ENCODE peak calls at places on chromosomes 4 and X, in seven cellular contexts. W is esophagus squamous epithelium, I is stomach, U is cardiac muscle cell, A is AG10803, H is heart right ventricle, S is HFF-Myc. K is an unnamed sample.
A peak's percentile ranks its signal among the peaks of the same experiment; 100 is the strongest.

GRCh38 chr4:147201016-147201415 is 255.4 kb upstream of the TTC29 start:
- DNase-seq in H (no peak), S (no peak), W (no peak), I (no peak), A (no peak), U (no peak), K (no peak)

GRCh38 chr4:185343726-185344581 is 51.8 kb downstream of the LRP2BP start:
- DNase-seq in I (no peak), W (no peak), S (no peak), A (no peak), H (peak; percentile 11), U (no peak), K (peak; percentile 67)

GRCh38 chr4:2458546-2459491 is 10.1 kb upstream of the RNF4 start:
- DNase-seq in U (no peak), W (no peak), S (no peak), H (no peak), A (no peak), I (no peak), K (no peak)

GRCh38 chr4:3786196-3786869 is 20.1 kb downstream of the ADRA2C start:
- DNase-seq in S (no peak), U (no peak), A (no peak), W (no peak), I (peak; percentile 34), H (peak; percentile 13), K (no peak)

GRCh38 chrX:49147907-49148306 is 14.7 kb upstream of the MAGIX start:
- DNase-seq in W (no peak), S (no peak), H (no peak), U (no peak), I (no peak), A (no peak), K (no peak)

GRCh38 chr4:143626134-143626859 is 74.2 kb downstream of the FREM3 start:
- DNase-seq in U (no peak), H (peak; percentile 82), I (peak; percentile 27), W (no peak), S (no peak), A (peak; percentile 41), K (no peak)

GRCh38 chrX:70455366-70456202 is 10.9 kb downstream of the DLG3 start:
- DNase-seq in W (no peak), H (no peak), S (no peak), U (no peak), A (no peak), I (no peak), K (no peak)

GRCh38 chrX:68927178-68927577 is 98.4 kb downstream of the EFNB1 start:
- DNase-seq in S (no peak), A (no peak), I (no peak), H (no peak), U (no peak), W (no peak), K (no peak)

GRCh38 chrX:13734278-13735172 is at the start of the genes OFD1 and TRAPPC2:
- DNase-seq in W (peak; percentile 75), A (peak; percentile 94), S (peak; percentile 85), U (peak; percentile 98), I (peak; percentile 95), H (peak; percentile 90), K (peak; percentile 92)

GRCh38 chr4:181569553-181569952 is 673.6 kb upstream of the TENM3 start:
- DNase-seq in U (peak; percentile 49), A (peak; percentile 59), W (no peak), S (no peak), I (no peak), H (no peak), K (no peak)

GRCh38 chr4:25862411-25863346 is at the start of gene SEL1L3:
- DNase-seq in S (no peak), W (no peak), I (peak; percentile 79), U (peak; percentile 56), H (no peak), A (no peak), K (no peak)

GRCh38 chr4:158484173-158484885 is 37.4 kb upstream of the RXFP1 start:
- DNase-seq in A (no peak), I (no peak), H (no peak), S (no peak), U (no peak), W (no peak), K (no peak)

GRCh38 chrX:15946783-15947550 is 92.4 kb upstream of the AP1S2 start:
- DNase-seq in A (peak; percentile 87), S (peak; percentile 54), H (no peak), I (no peak), U (no peak), W (no peak), K (no peak)

GRCh38 chrX:32937043-32937442 is 274.3 kb downstream of the DMD start:
- DNase-seq in H (no peak), S (no peak), U (peak; percentile 3), W (no peak), I (no peak), A (no peak), K (no peak)

GRCh38 chr4:8794491-8794890 is 77.1 kb downstream of the HMX1 start:
- DNase-seq in U (no peak), I (no peak), W (no peak), H (no peak), A (no peak), S (no peak), K (no peak)

GRCh38 chrX:33062016-33062415 is 149.3 kb downstream of the DMD start:
- DNase-seq in U (no peak), S (no peak), H (no peak), I (no peak), W (no peak), A (no peak), K (no peak)

GRCh38 chr4:185738038-185738552 is 73.9 kb downstream of the SORBS2 start:
- DNase-seq in W (no peak), S (no peak), A (peak; percentile 96), I (no peak), H (no peak), U (no peak), K (no peak)

GRCh38 chrX:69093960-69094935 is 71.0 kb downstream of the PJA1 start:
- DNase-seq in A (peak; percentile 63), S (no peak), W (no peak), U (peak; percentile 78), I (peak; percentile 48), H (peak; percentile 45), K (peak; percentile 1)

GRCh38 chr4:13327991-13328390 is 156.1 kb downstream of the RAB28 start:
- DNase-seq in H (no peak), S (peak; percentile 21), U (no peak), A (peak; percentile 65), I (no peak), W (no peak), K (no peak)

GRCh38 chr4:13325744-13326143 is 158.4 kb downstream of the RAB28 start:
- DNase-seq in S (no peak), A (no peak), H (no peak), U (peak; percentile 44), W (no peak), I (no peak), K (no peak)

GRCh38 chr4:13323916-13324315 is 160.2 kb downstream of the RAB28 start:
- DNase-seq in H (no peak), A (peak; percentile 5), W (no peak), S (no peak), I (no peak), U (no peak), K (no peak)

GRCh38 chr4:13328591-13328990 is 155.5 kb downstream of the RAB28 start:
- DNase-seq in W (no peak), U (no peak), A (peak; percentile 57), H (no peak), I (no peak), S (no peak), K (no peak)

GRCh38 chr4:13322681-13323101 is 161.4 kb downstream of the RAB28 start:
- DNase-seq in H (no peak), U (no peak), W (no peak), I (no peak), A (peak; percentile 100), S (peak; percentile 70), K (no peak)
- H3K4me3 ChIP-seq in H (no peak overlapping the region), U (no peak overlapping the region), W (no peak overlapping the region), I (no peak overlapping the region), A (no peak overlapping the region), S (no peak overlapping the region), K (no peak overlapping the region)

GRCh38 chr4:74188912-74189311 is 31.0 kb downstream of the MTHFD2L start:
- DNase-seq in H (no peak), S (no peak), W (no peak), A (no peak), U (no peak), I (no peak), K (no peak)
- TF ChIP-seq CTCF in H (no peak), S (no peak), W (no peak), A (no peak), U (no peak), I (no peak), K (no peak)

GRCh38 chr4:87975466-87975865 is at the start of gene SPP1:
- DNase-seq in H (no peak), A (no peak), I (no peak), W (no peak), S (no peak), U (peak; percentile 28), K (no peak)

GRCh38 chr4:87977521-87978278 is 2.2 kb downstream of the SPP1 start:
- DNase-seq in A (no peak), U (no peak), I (no peak), H (no peak), W (no peak), S (no peak), K (no peak)

GRCh38 chr4:87971866-87972265 is 3.6 kb upstream of the SPP1 start:
- DNase-seq in I (no peak), W (no peak), H (no peak), S (no peak), U (no peak), A (no peak), K (no peak)

GRCh38 chr4:87973283-87974169 is 2.0 kb upstream of the SPP1 start:
- DNase-seq in H (peak; percentile 63), A (peak; percentile 93), I (peak; percentile 45), S (peak; percentile 35), W (no peak), U (peak; percentile 69), K (no peak)

DNA sequence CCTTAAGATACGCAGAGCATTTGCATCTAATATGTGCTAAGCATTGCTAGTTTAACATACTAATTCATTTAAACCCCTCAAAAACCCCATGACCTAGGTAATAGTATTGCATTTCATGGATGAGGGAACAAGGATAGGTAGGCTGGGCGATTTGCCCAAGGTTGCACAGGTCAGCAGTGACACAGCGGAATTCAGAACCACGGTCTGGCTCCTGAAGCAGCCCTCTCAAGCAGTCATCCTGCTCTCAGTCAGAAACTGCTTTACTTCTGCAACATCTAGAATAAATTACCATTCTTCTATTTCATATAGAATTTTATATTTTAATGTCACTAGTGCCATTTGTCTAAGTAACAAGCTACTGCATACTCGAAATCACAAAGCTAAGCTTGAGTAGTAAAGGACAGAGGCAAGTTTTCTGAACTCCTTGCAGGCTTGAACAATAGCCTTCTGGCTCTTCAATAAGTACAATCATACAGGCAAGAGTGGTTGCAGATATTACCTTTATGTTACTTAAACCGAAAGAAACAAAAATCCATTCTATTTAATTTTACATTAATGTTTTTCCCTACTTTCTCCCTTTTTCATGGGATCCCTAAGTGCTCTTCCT is 555 bp upstream of the SPP1 start:
- DNase-seq in U (peak; percentile 27), S (no peak), I (no peak), W (no peak), H (no peak), A (no peak), K (no peak)
- H3K4me3 ChIP-seq in U (no peak overlapping the region), S (no peak overlapping the region), I (no peak overlapping the region), W (no peak overlapping the region), H (no peak overlapping the region), A (no peak overlapping the region), K (no peak overlapping the region)

DNA sequence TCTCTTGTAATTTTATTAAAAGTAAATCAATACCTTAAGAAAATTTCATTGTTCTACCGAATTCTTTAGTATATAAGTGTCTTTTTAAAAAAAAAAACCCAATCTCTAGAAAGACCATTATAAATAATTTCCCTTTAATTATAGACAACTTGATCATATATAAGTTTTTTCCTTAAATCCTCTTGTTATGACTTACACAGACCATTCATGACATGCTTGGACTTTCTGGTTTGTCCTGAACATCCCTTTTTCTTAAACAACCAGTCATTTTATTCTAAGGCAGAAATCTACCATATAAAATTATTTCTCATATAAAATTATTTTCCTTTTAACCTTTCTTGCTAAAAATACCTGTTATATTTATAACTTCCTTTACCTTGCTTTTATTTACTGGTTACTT is 15.4 kb upstream of the FHDC1 start:
- DNase-seq in W (no peak), A (no peak), S (no peak), H (no peak), I (no peak), U (no peak), K (no peak)
- TF ChIP-seq CTCF in W (no peak), A (no peak), S (no peak), H (no peak), I (no peak), U (no peak), K (no peak)

K was measured in GM12864.